ENCODE peak calls at places on chromosome 3, in nine cellular contexts. N, F, Y, A, D, G, T, W and H are unnamed samples.

GRCh38 chr3:27194494-27194893 is 174.7 kb downstream of the NEK10 start:
- ATAC-seq in F (peak), T (no peak), Y (no peak), G (no peak), N (no peak), A (no peak), W (no peak), D (no peak), H (no peak)

GRCh38 chr3:179021119-179021903 is 50.3 kb downstream of the ZMAT3 start:
- ATAC-seq in W (no peak), A (peak), Y (no peak), N (no peak), T (no peak), F (peak), G (no peak), D (peak), H (no peak)

GRCh38 chr3:56522374-56522773 is 34.6 kb upstream of the CCDC66 start:
- ATAC-seq in D (no peak), A (no peak), G (no peak), T (no peak), N (no peak), Y (no peak), W (no peak), F (no peak), H (no peak)

GRCh38 chr3:55412580-55412979 is 74.5 kb downstream of the WNT5A start:
- ATAC-seq in W (no peak), Y (no peak), T (no peak), F (no peak), G (no peak), A (no peak), N (no peak), D (no peak), H (no peak)

GRCh38 chr3:71718069-71718468 is 7.1 kb downstream of the EIF4E3 start:
- ATAC-seq in F (no peak), W (no peak), Y (no peak), T (no peak), D (peak), N (no peak), A (no peak), G (no peak), H (no peak)

GRCh38 chr3:24640330-24640877 is 145.8 kb upstream of the THRB start:
- ATAC-seq in F (no peak), W (no peak), N (peak), T (peak), A (no peak), G (peak), Y (peak), D (no peak), H (no peak)

GRCh38 chr3:129461461-129462146 is 21.6 kb downstream of the IFT122 start:
- ATAC-seq in T (no peak), G (peak), A (no peak), Y (peak), W (no peak), D (no peak), F (peak), N (peak), H (no peak)

GRCh38 chr3:71415708-71416108 is 167.8 kb downstream of the FOXP1 start:
- ATAC-seq in W (no peak), G (no peak), N (no peak), F (no peak), Y (no peak), T (no peak), D (peak), A (peak), H (no peak)

GRCh38 chr3:188234172-188234571 is 80.2 kb downstream of the LPP start:
- ATAC-seq in T (no peak), D (no peak), Y (no peak), F (peak), G (no peak), N (no peak), A (no peak), W (no peak), H (no peak)

GRCh38 chr3:150184426-150185071 is 213.9 kb upstream of the PFN2 start:
- ATAC-seq in A (no peak), N (peak), T (no peak), D (no peak), F (peak), W (no peak), Y (peak), G (peak), H (no peak)